ENCODE peak calls at places on chromosomes 4 and X, in six cellular contexts. Y is fibroblast of pulmonary artery; B is stimulated activated CD4-positive, alpha-beta T cell treated with anti-CD3 and anti-CD28 coated beads, Interleukin-15, amount 100 ng/mL, for 1 hour; M is foreskin melanocyte; N is GM04504; J is AG09309. O is an unnamed sample.

GRCh38 chrX:9438950-9439494 is 25.8 kb upstream of the TBL1X start:
- DNase-seq in Y (no peak), B (no peak), M (no peak), N (no peak), J (peak; percentile 3), O (no peak)

GRCh38 chr4:89657931-89658700 is 178.8 kb downstream of the SNCA start:
- DNase-seq in Y (peak; percentile 71), B (no peak), M (peak; percentile 34), N (peak; percentile 8), J (peak; percentile 17), O (no peak)

GRCh38 chr4:157052429-157053040 is 23.4 kb upstream of the GLRB start:
- DNase-seq in Y (no peak), B (no peak), M (no peak), N (no peak), J (no peak), O (no peak)

GRCh38 chr4:168630445-168631187 is 133.8 kb downstream of the PALLD start:
- DNase-seq in Y (peak; percentile 55), B (no peak), M (peak; percentile 49), N (no peak), J (no peak), O (no peak)

GRCh38 chr4:152185786-152186540 is 349.9 kb downstream of the FBXW7 start:
- DNase-seq in Y (no peak), B (no peak), M (no peak), N (no peak), J (no peak), O (no peak)

GRCh38 chr4:11376571-11376970 is 52.1 kb downstream of the HS3ST1 start:
- DNase-seq in Y (no peak), B (no peak), M (no peak), N (no peak), J (no peak), O (no peak)

GRCh38 chr4:8121236-8122015 is 37.2 kb downstream of the ABLIM2 start:
- DNase-seq in Y (no peak), B (no peak), M (no peak), N (no peak), J (no peak), O (no peak)

GRCh38 chr4:120724656-120725055 is 197.9 kb downstream of the PRDM5 start:
- DNase-seq in Y (no peak), B (no peak), M (no peak), N (no peak), J (no peak), O (no peak)

GRCh38 chrX:45669715-45670360 is 469.2 kb upstream of the DIPK2B start:
- DNase-seq in Y (peak; percentile 11), B (no peak), M (no peak), N (no peak), J (no peak), O (no peak)

GRCh38 chrX:13022926-13023325 is 21.5 kb downstream of the FAM9C start:
- DNase-seq in Y (no peak), B (no peak), M (no peak), N (no peak), J (no peak), O (no peak)

GRCh38 chr4:825969-826330 is at the start of gene CPLX1:
- DNase-seq in Y (no peak), B (no peak), M (no peak), N (no peak), J (no peak), O (no peak)

GRCh38 chrX:39337461-39337860 is 536.2 kb downstream of the MID1IP1 start:
- DNase-seq in Y (no peak), B (no peak), M (no peak), N (no peak), J (no peak), O (no peak)

GRCh38 chr4:120714581-120714980 is 207.9 kb downstream of the PRDM5 start:
- DNase-seq in Y (no peak), B (no peak), M (no peak), N (no peak), J (no peak), O (no peak)

GRCh38 chr4:103498161-103499070 is 221.4 kb downstream of the TACR3 start:
- DNase-seq in Y (peak; percentile 50), B (no peak), M (no peak), N (no peak), J (peak; percentile 33), O (no peak)

GRCh38 chrX:118569676-118570075 is 74.1 kb downstream of the DOCK11 start:
- DNase-seq in Y (no peak), B (no peak), M (peak; percentile 28), N (no peak), J (no peak), O (no peak)

GRCh38 chrX:152893631-152894610 is 3.9 kb upstream of the ZNF185 start:
- DNase-seq in Y (no peak), B (no peak), M (no peak), N (no peak), J (no peak), O (no peak)

GRCh38 chr4:105145913-105146285 is 777 bp upstream of the TET2 start:
- DNase-seq in Y (no peak), B (no peak), M (no peak), N (no peak), J (no peak), O (peak; percentile 39)

GRCh38 chrX:151505796-151506195 is 57.7 kb upstream of the PASD1 start:
- DNase-seq in Y (no peak), B (no peak), M (no peak), N (peak; percentile 2), J (no peak), O (no peak)

GRCh38 chrX:9279271-9279596 is 185.6 kb upstream of the TBL1X start:
- DNase-seq in Y (peak; percentile 39), B (no peak), M (no peak), N (no peak), J (no peak), O (no peak)

GRCh38 chr4:123102897-123103489 is 180.6 kb upstream of the NUDT6 start:
- DNase-seq in Y (peak; percentile 83), B (no peak), M (peak; percentile 35), N (peak; percentile 28), J (peak; percentile 16), O (no peak)

GRCh38 chrX:15761564-15762191 is 23.6 kb downstream of the CA5B start:
- DNase-seq in Y (peak; percentile 42), B (no peak), M (peak; percentile 24), N (peak; percentile 17), J (no peak), O (no peak)

GRCh38 chr4:144656857-144657256 is 10.9 kb downstream of the HHIP start:
- DNase-seq in Y (no peak), B (no peak), M (no peak), N (no peak), J (no peak), O (no peak)

GRCh38 chr4:125085-125820 is 952 bp downstream of the ZNF718 start:
- DNase-seq in Y (peak; percentile 41), B (peak; percentile 22), M (peak; percentile 11), N (peak; percentile 3), J (no peak), O (no peak)

GRCh38 chrX:13658602-13659001 is 5.7 kb downstream of the TCEANC start:
- DNase-seq in Y (peak; percentile 69), B (no peak), M (no peak), N (no peak), J (no peak), O (peak; percentile 64)

GRCh38 chr4:77505275-77505957 is 100.2 kb upstream of the CXCL13 start:
- DNase-seq in Y (no peak), B (no peak), M (no peak), N (no peak), J (no peak), O (no peak)

O was measured in naive thymus-derived CD4-positive, alpha-beta T cell.